ENCODE peak calls at places on chromosomes 16 and 17, in nine cellular contexts. Z, B, F, E, R, K, C, A and D are unnamed samples.

GRCh38 chr16:66382171-66382965 is 15.9 kb downstream of the CDH5 start:
- DNase-seq in Z (no peak), B (no peak), F (no peak), E (peak), R (no peak), K (no peak), C (no peak), A (no peak), D (no peak)

GRCh38 chr16:2472488-2472864 is 1.4 kb downstream of the NTN3 start:
- DNase-seq in Z (no peak), B (no peak), F (no peak), E (no peak), R (no peak), K (no peak), C (no peak), A (no peak), D (no peak)

GRCh38 chr17:61338000-61338864 is 61.4 kb upstream of the TBX2 start:
- DNase-seq in Z (no peak), B (no peak), F (no peak), E (no peak), R (no peak), K (no peak), C (no peak), A (no peak), D (no peak)

GRCh38 chr17:17535957-17536356 is 39.8 kb upstream of the RASD1 start:
- DNase-seq in Z (no peak), B (no peak), F (no peak), E (no peak), R (no peak), K (peak), C (no peak), A (no peak), D (no peak)

GRCh38 chr17:75116681-75117080 is 6.9 kb downstream of the ARMC7 start:
- DNase-seq in Z (no peak), B (no peak), F (no peak), E (no peak), R (no peak), K (no peak), C (no peak), A (no peak), D (no peak)

GRCh38 chr17:29150191-29150590 is 30.0 kb downstream of the MYO18A start:
- DNase-seq in Z (no peak), B (no peak), F (no peak), E (no peak), R (no peak), K (no peak), C (no peak), A (no peak), D (no peak)

GRCh38 chr17:27207073-27207511 is 86.8 kb upstream of the WSB1 start:
- DNase-seq in Z (no peak), B (no peak), F (no peak), E (no peak), R (no peak), K (no peak), C (no peak), A (no peak), D (no peak)

GRCh38 chr17:67628580-67629013 is 89.1 kb upstream of the NOL11 start:
- DNase-seq in Z (no peak), B (no peak), F (no peak), E (peak), R (no peak), K (no peak), C (peak), A (no peak), D (no peak)

GRCh38 chr16:15055141-15056053 is 477 bp downstream of the NTAN1 start:
- DNase-seq in Z (peak), B (no peak), F (peak), E (peak), R (no peak), K (peak), C (peak), A (no peak), D (no peak)

GRCh38 chr17:7466644-7467341 is 12.6 kb downstream of the ZBTB4 start:
- DNase-seq in Z (peak), B (no peak), F (no peak), E (no peak), R (no peak), K (no peak), C (no peak), A (no peak), D (no peak)

GRCh38 chr16:84266451-84266850 is 26.6 kb upstream of the KCNG4 start:
- DNase-seq in Z (peak), B (no peak), F (peak), E (peak), R (peak), K (peak), C (peak), A (peak), D (peak)

GRCh38 chr16:15775209-15775608 is 81.6 kb downstream of the MYH11 start:
- DNase-seq in Z (no peak), B (no peak), F (no peak), E (peak), R (no peak), K (peak), C (no peak), A (no peak), D (no peak)

GRCh38 chr16:50881953-50882352 is 140.1 kb downstream of the CYLD start:
- DNase-seq in Z (no peak), B (no peak), F (no peak), E (no peak), R (no peak), K (no peak), C (no peak), A (no peak), D (no peak)

GRCh38 chr17:61583242-61583641 is 7.8 kb downstream of the NACA2 start:
- DNase-seq in Z (peak), B (no peak), F (no peak), E (peak), R (no peak), K (peak), C (no peak), A (no peak), D (no peak)

GRCh38 chr16:29028457-29029167 is 43.8 kb downstream of the LAT start:
- DNase-seq in Z (no peak), B (no peak), F (no peak), E (no peak), R (no peak), K (no peak), C (no peak), A (no peak), D (no peak)

GRCh38 chr17:17221329-17221728 is 15.2 kb upstream of the PLD6 start:
- DNase-seq in Z (no peak), B (no peak), F (no peak), E (no peak), R (no peak), K (no peak), C (no peak), A (no peak), D (no peak)

GRCh38 chr16:87040169-87041117 is 276.7 kb downstream of the C16orf95 start:
- DNase-seq in Z (no peak), B (no peak), F (no peak), E (no peak), R (no peak), K (no peak), C (no peak), A (no peak), D (no peak)

GRCh38 chr17:79618383-79619067 is 7.7 kb upstream of the RBFOX3 start:
- DNase-seq in Z (no peak), B (no peak), F (no peak), E (no peak), R (no peak), K (no peak), C (no peak), A (no peak), D (no peak)

GRCh38 chr16:31083981-31084380 is 4.8 kb downstream of the PRSS53 start:
- DNase-seq in Z (no peak), B (no peak), F (no peak), E (no peak), R (no peak), K (no peak), C (no peak), A (no peak), D (no peak)

GRCh38 chr16:64278196-64278595 is 843.7 kb downstream of the CDH11 start:
- DNase-seq in Z (no peak), B (no peak), F (no peak), E (no peak), R (no peak), K (no peak), C (no peak), A (no peak), D (no peak)

GRCh38 chr17:17648762-17649161 is 32.5 kb upstream of the RAI1 start:
- DNase-seq in Z (no peak), B (no peak), F (no peak), E (no peak), R (no peak), K (no peak), C (no peak), A (no peak), D (no peak)

GRCh38 chr17:82400830-82401229 is 17.3 kb upstream of the HEXD start:
- DNase-seq in Z (no peak), B (peak), F (no peak), E (no peak), R (no peak), K (no peak), C (peak), A (peak), D (peak)

GRCh38 chr16:23694707-23695373 is 16.2 kb downstream of the PLK1 start:
- DNase-seq in Z (no peak), B (no peak), F (no peak), E (peak), R (no peak), K (no peak), C (no peak), A (no peak), D (no peak)

GRCh38 chr17:67022451-67022810 is 21.9 kb upstream of the CACNG1 start:
- DNase-seq in Z (no peak), B (no peak), F (no peak), E (no peak), R (no peak), K (no peak), C (no peak), A (no peak), D (no peak)